ENCODE peak calls at places on chromosomes 12 and 14, in four cellular contexts. One of them, this sample, is unnamed.

GRCh38 chr12:56602239-56602638 is 27.9 kb downstream of the BAZ2A start:
- DNase-seq in SK-N-SH: no peak
- DNase-seq in HepG2: no peak
- DNase-seq in GM12878: no peak
- DNase-seq in this sample: no peak

GRCh38 chr12:64083285-64084210 is 138.5 kb downstream of the KICS2 start:
- DNase-seq in SK-N-SH: peak; percentile 37
- DNase-seq in GM12878: no peak
- DNase-seq in HepG2: no peak
- DNase-seq in this sample: no peak

GRCh38 chr14:70955543-70956480 is 48.6 kb downstream of the PCNX1 start:
- DNase-seq in GM12878: no peak
- DNase-seq in HepG2: peak; percentile 29
- DNase-seq in SK-N-SH: peak; percentile 25
- DNase-seq in this sample: no peak

GRCh38 chr14:106318700-106319099 is 792.3 kb downstream of the TMEM121 start:
- DNase-seq in HepG2: no peak
- DNase-seq in GM12878: no peak
- DNase-seq in SK-N-SH: peak; percentile 57
- DNase-seq in this sample: no peak

GRCh38 chr12:75774309-75775052 is 257.1 kb downstream of the PHLDA1 start:
- DNase-seq in GM12878: no peak
- DNase-seq in HepG2: no peak
- DNase-seq in SK-N-SH: no peak
- DNase-seq in this sample: no peak

GRCh38 chr14:58637040-58637390 is 747 bp upstream of the DACT1 start:
- DNase-seq in GM12878: no peak
- DNase-seq in HepG2: no peak
- DNase-seq in SK-N-SH: no peak
- DNase-seq in this sample: no peak

GRCh38 chr14:71621966-71622365 is 310.3 kb upstream of the RGS6 start:
- DNase-seq in HepG2: no peak
- DNase-seq in SK-N-SH: no peak
- DNase-seq in GM12878: no peak
- DNase-seq in this sample: no peak

GRCh38 chr12:42091769-42092168 is 52.9 kb downstream of the GXYLT1 start:
- DNase-seq in GM12878: no peak
- DNase-seq in HepG2: no peak
- DNase-seq in SK-N-SH: no peak
- DNase-seq in this sample: no peak

GRCh38 chr12:10366875-10367274 is 23.0 kb downstream of the KLRK1 start:
- DNase-seq in HepG2: peak; percentile 23
- DNase-seq in SK-N-SH: no peak
- DNase-seq in GM12878: no peak
- DNase-seq in this sample: no peak

GRCh38 chr14:100747021-100747586 is 20.4 kb downstream of the DLK1 start:
- DNase-seq in HepG2: peak; percentile 55
- DNase-seq in GM12878: no peak
- DNase-seq in SK-N-SH: no peak
- DNase-seq in this sample: no peak

GRCh38 chr12:67482751-67483661 is 165.5 kb upstream of the DYRK2 start:
- DNase-seq in HepG2: no peak
- DNase-seq in GM12878: peak; percentile 66
- DNase-seq in SK-N-SH: peak; percentile 3
- DNase-seq in this sample: no peak

GRCh38 chr14:57390037-57390805 is at the start of gene NAA30:
- DNase-seq in GM12878: peak; percentile 81
- DNase-seq in SK-N-SH: peak; percentile 94
- DNase-seq in HepG2: peak; percentile 86
- DNase-seq in this sample: peak; percentile 79

GRCh38 chr12:109627633-109628032 is 54.0 kb downstream of the MVK start:
- DNase-seq in HepG2: no peak
- DNase-seq in SK-N-SH: no peak
- DNase-seq in GM12878: no peak
- DNase-seq in this sample: no peak

GRCh38 chr14:35470775-35471174 is 63.2 kb upstream of the INSM2 start:
- DNase-seq in HepG2: no peak
- DNase-seq in SK-N-SH: no peak
- DNase-seq in GM12878: no peak
- DNase-seq in this sample: no peak

GRCh38 chr12:54708836-54709235 is 60.7 kb upstream of the DCD start:
- DNase-seq in GM12878: no peak
- DNase-seq in SK-N-SH: no peak
- DNase-seq in HepG2: no peak
- DNase-seq in this sample: no peak

GRCh38 chr12:79662046-79662811 is 28.5 kb downstream of the PAWR start:
- DNase-seq in HepG2: peak; percentile 84
- DNase-seq in GM12878: no peak
- DNase-seq in SK-N-SH: no peak
- DNase-seq in this sample: no peak

GRCh38 chr12:28110329-28110728 is 79.9 kb upstream of the CCDC91 start:
- DNase-seq in SK-N-SH: no peak
- DNase-seq in GM12878: no peak
- DNase-seq in HepG2: no peak
- DNase-seq in this sample: no peak

GRCh38 chr12:7512528-7512927 is 9.0 kb upstream of the CD163 start:
- DNase-seq in GM12878: no peak
- DNase-seq in SK-N-SH: no peak
- DNase-seq in HepG2: peak; percentile 51
- DNase-seq in this sample: no peak

GRCh38 chr14:35332517-35333346 is 40.5 kb downstream of the PSMA6 start:
- DNase-seq in SK-N-SH: peak; percentile 22
- DNase-seq in GM12878: no peak
- DNase-seq in HepG2: no peak
- DNase-seq in this sample: no peak

DNA sequence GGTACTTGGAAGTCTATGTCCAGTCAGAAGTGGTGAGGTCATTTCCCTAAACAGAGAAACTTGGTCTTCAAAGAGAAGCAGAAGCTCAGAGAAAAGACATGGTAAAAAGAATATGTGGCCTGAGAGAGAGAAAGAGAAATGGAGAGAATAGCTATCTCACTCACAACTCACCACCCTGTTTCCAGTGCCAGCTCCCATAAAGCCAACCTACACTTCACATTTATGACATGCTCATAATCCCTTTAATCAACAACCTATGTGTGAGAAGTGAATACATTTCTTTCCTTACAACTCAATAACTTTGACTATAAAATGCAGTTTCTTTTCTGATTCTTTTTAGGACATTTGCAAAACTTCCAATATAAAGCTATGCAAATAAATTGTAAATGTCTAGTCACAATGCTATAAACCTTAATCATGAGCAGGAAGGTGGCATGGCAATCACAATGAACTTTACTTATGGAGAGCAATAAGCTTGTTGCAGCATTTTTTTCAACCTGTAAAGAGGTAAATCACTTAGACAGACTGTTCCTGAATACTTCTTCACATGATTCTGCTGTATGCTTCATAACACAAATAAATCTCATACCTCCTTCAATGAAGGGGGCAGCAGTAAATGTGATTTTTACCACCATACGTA is 67.1 kb downstream of the CPNE8 start:
- DNase-seq in SK-N-SH: no peak
- DNase-seq in HepG2: no peak
- DNase-seq in GM12878: no peak
- DNase-seq in this sample: no peak
- TF ChIP-seq POLR2AphosphoS5 in SK-N-SH: no peak
- TF ChIP-seq POLR2AphosphoS5 in HepG2: no peak
- TF ChIP-seq POLR2AphosphoS5 in GM12878: no peak
- TF ChIP-seq POLR2AphosphoS5 in this sample: no peak

GRCh38 chr12:25960176-25960575 is 1.7 kb downstream of the RASSF8 start:
- DNase-seq in GM12878: no peak
- DNase-seq in SK-N-SH: peak; percentile 55
- DNase-seq in HepG2: no peak
- DNase-seq in this sample: no peak
- TF ChIP-seq CTCF in GM12878: no peak
- TF ChIP-seq CTCF in SK-N-SH: peak; percentile 49
- TF ChIP-seq CTCF in HepG2: no peak
- TF ChIP-seq CTCF in this sample: peak; percentile 12

GRCh38 chr14:21557084-21557901 is 22.6 kb downstream of the OR10G3 start:
- DNase-seq in SK-N-SH: peak; percentile 65
- DNase-seq in HepG2: peak; percentile 99
- DNase-seq in GM12878: peak; percentile 61
- DNase-seq in this sample: peak; percentile 97
- TF ChIP-seq TCF12 in SK-N-SH: peak; percentile 17
- TF ChIP-seq TCF12 in HepG2: no peak
- TF ChIP-seq TCF12 in GM12878: no peak
- TF ChIP-seq TCF12 in this sample: peak; percentile 75

DNA sequence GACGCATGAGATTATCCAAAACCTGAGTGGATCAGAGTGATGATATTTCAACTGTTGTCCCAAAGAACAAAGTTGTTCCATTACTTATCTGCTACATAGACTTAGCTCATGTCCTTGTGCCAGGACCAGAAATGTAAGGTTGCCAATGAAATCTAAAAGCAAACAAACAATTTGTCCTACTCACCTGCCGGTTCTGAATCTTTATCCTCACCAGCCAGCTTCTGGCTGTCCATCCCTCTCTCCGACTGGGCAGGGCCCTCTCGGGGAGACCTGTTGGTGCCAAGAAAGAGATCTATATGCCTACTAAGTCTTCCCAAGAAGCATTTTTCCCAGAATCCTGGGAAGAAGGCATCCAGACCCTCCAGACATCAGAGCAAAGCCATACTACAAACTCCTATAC is 5.5 kb downstream of the KMT2D start:
- DNase-seq in SK-N-SH: no peak
- DNase-seq in HepG2: no peak
- DNase-seq in GM12878: no peak
- DNase-seq in this sample: no peak
- TF ChIP-seq POLR2AphosphoS5 in SK-N-SH: no peak
- TF ChIP-seq POLR2AphosphoS5 in HepG2: no peak
- TF ChIP-seq POLR2AphosphoS5 in GM12878: no peak
- TF ChIP-seq POLR2AphosphoS5 in this sample: no peak

GRCh38 chr12:113697646-113698504 is 226.2 kb upstream of the LHX5 start:
- DNase-seq in SK-N-SH: peak; percentile 59
- DNase-seq in HepG2: no peak
- DNase-seq in GM12878: no peak
- DNase-seq in this sample: no peak
- TF ChIP-seq CTCF in SK-N-SH: no peak
- TF ChIP-seq CTCF in HepG2: peak; percentile 23
- TF ChIP-seq CTCF in GM12878: no peak
- TF ChIP-seq CTCF in this sample: no peak

GRCh38 chr12:72982351-72982750 is 710.2 kb downstream of the TRHDE start:
- DNase-seq in SK-N-SH: no peak
- DNase-seq in GM12878: no peak
- DNase-seq in HepG2: no peak
- DNase-seq in this sample: no peak
- TF ChIP-seq TCF12 in SK-N-SH: no peak
- TF ChIP-seq TCF12 in GM12878: no peak
- TF ChIP-seq TCF12 in HepG2: no peak
- TF ChIP-seq TCF12 in this sample: no peak

DNA sequence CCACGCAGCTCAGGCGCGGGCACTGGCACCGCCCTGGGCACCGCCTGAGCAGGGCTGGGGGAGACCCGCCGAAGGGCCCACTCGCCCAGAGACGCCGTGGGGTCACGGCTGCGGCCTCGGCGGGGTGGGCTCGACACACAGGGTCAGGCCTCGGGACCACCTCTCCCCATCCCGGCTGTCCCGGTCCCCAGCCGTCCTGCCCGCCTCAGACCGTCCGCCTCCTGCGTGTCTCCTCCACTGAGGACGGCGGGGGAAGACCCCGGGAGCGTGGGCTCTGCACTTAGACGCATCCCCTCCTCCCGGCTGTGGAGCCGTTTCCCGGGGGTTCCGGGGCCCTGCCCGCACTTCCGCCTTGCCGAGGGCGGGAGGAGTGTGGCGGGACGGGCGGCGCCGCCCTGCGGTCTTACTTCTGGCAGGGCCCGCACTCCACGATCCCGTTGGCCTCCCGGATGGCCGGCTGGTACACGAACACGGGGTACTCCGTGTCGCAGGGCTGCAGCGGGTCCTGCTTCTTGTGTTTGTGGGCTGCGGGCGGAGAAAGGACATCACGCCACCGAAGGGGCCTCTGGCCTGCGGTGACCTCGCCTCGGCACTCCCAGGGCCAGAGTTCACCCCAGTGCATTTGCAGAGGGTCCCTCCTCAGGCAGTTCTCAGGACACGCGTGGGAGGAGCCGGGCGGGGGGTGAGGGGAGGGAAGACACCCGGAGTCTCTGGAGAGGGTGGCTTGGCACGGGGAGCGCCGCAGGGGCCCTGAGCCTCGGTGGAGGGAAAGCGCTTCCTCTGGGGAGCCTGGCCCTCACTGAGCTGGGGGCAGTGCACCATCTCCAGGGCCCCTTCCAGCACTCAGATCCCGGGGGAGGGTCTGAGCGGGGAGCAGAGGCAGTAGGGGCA is 23.1 kb upstream of the LRTM2 start:
- DNase-seq in GM12878: no peak
- DNase-seq in SK-N-SH: peak; percentile 33
- DNase-seq in HepG2: no peak
- DNase-seq in this sample: no peak
- TF ChIP-seq POLR2AphosphoS5 in GM12878: peak; percentile 21
- TF ChIP-seq POLR2AphosphoS5 in SK-N-SH: no peak
- TF ChIP-seq POLR2AphosphoS5 in HepG2: no peak
- TF ChIP-seq POLR2AphosphoS5 in this sample: no peak

GRCh38 chr14:95493503-95493902 is 22.9 kb downstream of the SYNE3 start:
- DNase-seq in HepG2: no peak
- DNase-seq in SK-N-SH: no peak
- DNase-seq in GM12878: no peak
- DNase-seq in this sample: no peak

GRCh38 chr14:95493976-95494375 is 22.5 kb downstream of the SYNE3 start:
- DNase-seq in HepG2: no peak
- DNase-seq in SK-N-SH: no peak
- DNase-seq in GM12878: no peak
- DNase-seq in this sample: no peak

GRCh38 chr14:95490127-95490526 is 26.3 kb downstream of the SYNE3 start:
- DNase-seq in GM12878: no peak
- DNase-seq in HepG2: no peak
- DNase-seq in SK-N-SH: no peak
- DNase-seq in this sample: no peak

GRCh38 chr14:95490727-95491451 is 25.6 kb downstream of the SYNE3 start:
- DNase-seq in SK-N-SH: no peak
- DNase-seq in GM12878: no peak
- DNase-seq in HepG2: no peak
- DNase-seq in this sample: no peak

DNA sequence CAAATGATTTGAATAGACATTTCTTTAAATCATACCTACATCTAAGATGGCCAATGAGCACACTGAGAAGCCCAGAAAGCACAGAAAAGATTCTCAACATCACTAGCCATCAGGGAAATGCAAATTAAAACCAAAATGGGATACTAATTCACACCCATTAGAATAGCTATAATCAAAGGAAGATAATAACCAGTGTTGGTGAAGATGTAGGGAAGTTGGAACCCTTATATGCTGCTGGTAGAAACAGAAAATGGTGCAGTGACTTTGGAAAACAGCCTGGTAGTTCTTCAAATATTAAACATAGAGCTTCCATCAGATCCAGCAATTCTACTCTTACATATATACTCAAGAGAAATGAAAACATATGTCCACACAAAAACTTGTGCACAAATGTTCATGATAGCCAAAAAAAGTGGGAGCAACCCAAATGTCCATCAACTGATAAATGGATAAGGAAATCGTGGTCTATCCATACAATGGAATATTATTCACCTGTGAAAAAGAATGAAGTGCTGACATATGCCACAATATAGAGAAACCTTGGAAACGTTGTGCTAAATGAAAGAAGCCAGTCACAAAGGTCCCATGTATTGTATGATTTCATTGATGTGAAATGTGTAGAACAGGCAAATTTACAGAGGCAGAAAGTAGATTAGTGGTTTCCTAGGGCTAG is 24.4 kb downstream of the SYNE3 start:
- DNase-seq in SK-N-SH: no peak
- DNase-seq in HepG2: no peak
- DNase-seq in GM12878: no peak
- DNase-seq in this sample: no peak
- TF ChIP-seq CTCF in SK-N-SH: no peak
- TF ChIP-seq CTCF in HepG2: no peak
- TF ChIP-seq CTCF in GM12878: no peak
- TF ChIP-seq CTCF in this sample: no peak